ENCODE peak calls at places on chromosomes 13 and 19, in seven cellular contexts. One of them, this sample, is unnamed.

GRCh38 chr13:38656699-38657098 is 30.2 kb upstream of the FREM2 start:
- DNase-seq in breast epithelium: no peak
- DNase-seq in cardiac muscle cell: no peak
- DNase-seq in mesendoderm: peak; percentile 43
- DNase-seq in hepatocyte: no peak
- DNase-seq in left lung: no peak
- DNase-seq in left ventricle myocardium inferior: no peak
- DNase-seq in this sample: no peak

GRCh38 chr19:41932259-41933130 is 4.2 kb upstream of the ERFL start:
- DNase-seq in left lung: no peak
- DNase-seq in mesendoderm: no peak
- DNase-seq in hepatocyte: no peak
- DNase-seq in cardiac muscle cell: no peak
- DNase-seq in left ventricle myocardium inferior: no peak
- DNase-seq in breast epithelium: no peak
- DNase-seq in this sample: peak; percentile 63

GRCh38 chr13:28327761-28328607 is 166.9 kb downstream of the FLT1 start:
- DNase-seq in cardiac muscle cell: no peak
- DNase-seq in breast epithelium: no peak
- DNase-seq in left lung: no peak
- DNase-seq in mesendoderm: peak; percentile 19
- DNase-seq in hepatocyte: no peak
- DNase-seq in left ventricle myocardium inferior: no peak
- DNase-seq in this sample: no peak

GRCh38 chr13:112213467-112214245 is 146.7 kb downstream of the SOX1 start:
- DNase-seq in left ventricle myocardium inferior: no peak
- DNase-seq in left lung: no peak
- DNase-seq in breast epithelium: peak; percentile 42
- DNase-seq in hepatocyte: peak; percentile 20
- DNase-seq in mesendoderm: no peak
- DNase-seq in cardiac muscle cell: no peak
- DNase-seq in this sample: no peak

GRCh38 chr13:42497798-42498197 is 76.2 kb upstream of the TNFSF11 start:
- DNase-seq in breast epithelium: no peak
- DNase-seq in mesendoderm: no peak
- DNase-seq in cardiac muscle cell: no peak
- DNase-seq in left ventricle myocardium inferior: no peak
- DNase-seq in hepatocyte: peak; percentile 13
- DNase-seq in left lung: no peak
- DNase-seq in this sample: no peak

GRCh38 chr19:16263115-16263839 is 61.3 kb upstream of the KLF2 start:
- DNase-seq in breast epithelium: no peak
- DNase-seq in cardiac muscle cell: no peak
- DNase-seq in left lung: peak; percentile 54
- DNase-seq in mesendoderm: no peak
- DNase-seq in left ventricle myocardium inferior: no peak
- DNase-seq in hepatocyte: no peak
- DNase-seq in this sample: no peak

GRCh38 chr19:50255115-50255514 is 51.7 kb downstream of the MYH14 start:
- DNase-seq in mesendoderm: no peak
- DNase-seq in breast epithelium: no peak
- DNase-seq in left ventricle myocardium inferior: no peak
- DNase-seq in cardiac muscle cell: no peak
- DNase-seq in hepatocyte: no peak
- DNase-seq in left lung: peak; percentile 34
- DNase-seq in this sample: peak; percentile 62

GRCh38 chr13:33612641-33613638 is 205.0 kb upstream of the RFC3 start:
- DNase-seq in hepatocyte: no peak
- DNase-seq in mesendoderm: no peak
- DNase-seq in breast epithelium: no peak
- DNase-seq in left lung: no peak
- DNase-seq in left ventricle myocardium inferior: no peak
- DNase-seq in cardiac muscle cell: no peak
- DNase-seq in this sample: no peak

GRCh38 chr13:75825161-75825560 is 189.0 kb downstream of the LMO7 start:
- DNase-seq in left lung: no peak
- DNase-seq in cardiac muscle cell: no peak
- DNase-seq in left ventricle myocardium inferior: no peak
- DNase-seq in mesendoderm: no peak
- DNase-seq in breast epithelium: no peak
- DNase-seq in hepatocyte: no peak
- DNase-seq in this sample: no peak

GRCh38 chr19:11090264-11091032 is 1.2 kb downstream of the LDLR start:
- DNase-seq in cardiac muscle cell: peak; percentile 99
- DNase-seq in left lung: peak; percentile 99
- DNase-seq in mesendoderm: peak; percentile 99
- DNase-seq in breast epithelium: peak; percentile 99
- DNase-seq in hepatocyte: peak; percentile 98
- DNase-seq in left ventricle myocardium inferior: peak; percentile 99
- DNase-seq in this sample: peak; percentile 99

GRCh38 chr19:11091343-11092153 is 2.3 kb downstream of the LDLR start:
- DNase-seq in cardiac muscle cell: no peak
- DNase-seq in hepatocyte: peak; percentile 79
- DNase-seq in breast epithelium: peak; percentile 95
- DNase-seq in mesendoderm: peak; percentile 97
- DNase-seq in left ventricle myocardium inferior: no peak
- DNase-seq in left lung: no peak
- DNase-seq in this sample: peak; percentile 75

GRCh38 chr19:11089254-11090013 is at the start of gene LDLR:
- DNase-seq in left ventricle myocardium inferior: peak; percentile 76
- DNase-seq in left lung: peak; percentile 90
- DNase-seq in mesendoderm: peak; percentile 99
- DNase-seq in hepatocyte: peak; percentile 96
- DNase-seq in breast epithelium: peak; percentile 90
- DNase-seq in cardiac muscle cell: peak; percentile 94
- DNase-seq in this sample: peak; percentile 96

GRCh38 chr19:11087870-11088507 is 1.3 kb upstream of the LDLR start:
- DNase-seq in cardiac muscle cell: no peak
- DNase-seq in left ventricle myocardium inferior: no peak
- DNase-seq in hepatocyte: no peak
- DNase-seq in left lung: no peak
- DNase-seq in mesendoderm: no peak
- DNase-seq in breast epithelium: no peak
- DNase-seq in this sample: no peak

GRCh38 chr19:11088508-11089253 is 582 bp upstream of the LDLR start:
- DNase-seq in mesendoderm: no peak
- DNase-seq in hepatocyte: peak; percentile 26
- DNase-seq in left ventricle myocardium inferior: no peak
- DNase-seq in breast epithelium: no peak
- DNase-seq in cardiac muscle cell: peak; percentile 14
- DNase-seq in left lung: no peak
- DNase-seq in this sample: no peak
- H3K4me1 ChIP-seq in mesendoderm: peaks cover 7% of the 10 kb centered on the region
- H3K4me1 ChIP-seq in hepatocyte: peaks cover 27% of the 10 kb centered on the region
- H3K4me1 ChIP-seq in left ventricle myocardium inferior: peaks cover 74% of the 10 kb centered on the region
- H3K4me1 ChIP-seq in breast epithelium: peaks cover 13% of the 10 kb centered on the region
- H3K4me1 ChIP-seq in cardiac muscle cell: peaks cover 26% of the 10 kb centered on the region
- H3K4me1 ChIP-seq in left lung: peaks cover 64% of the 10 kb centered on the region
- H3K4me1 ChIP-seq in this sample: peaks cover 11% of the 10 kb centered on the region

GRCh38 chr19:625257-625656 is 8.1 kb downstream of the POLRMT start:
- DNase-seq in left lung: no peak
- DNase-seq in hepatocyte: no peak
- DNase-seq in left ventricle myocardium inferior: no peak
- DNase-seq in mesendoderm: no peak
- DNase-seq in cardiac muscle cell: no peak
- DNase-seq in breast epithelium: no peak
- DNase-seq in this sample: no peak
- H3K27ac ChIP-seq in left lung: no peak overlapping the region
- H3K27ac ChIP-seq in hepatocyte: no peak overlapping the region
- H3K27ac ChIP-seq in left ventricle myocardium inferior: no peak overlapping the region
- H3K27ac ChIP-seq in mesendoderm: no peak overlapping the region
- H3K27ac ChIP-seq in cardiac muscle cell: no peak overlapping the region
- H3K27ac ChIP-seq in breast epithelium: no peak overlapping the region
- H3K27ac ChIP-seq in this sample: no peak overlapping the region

DNA sequence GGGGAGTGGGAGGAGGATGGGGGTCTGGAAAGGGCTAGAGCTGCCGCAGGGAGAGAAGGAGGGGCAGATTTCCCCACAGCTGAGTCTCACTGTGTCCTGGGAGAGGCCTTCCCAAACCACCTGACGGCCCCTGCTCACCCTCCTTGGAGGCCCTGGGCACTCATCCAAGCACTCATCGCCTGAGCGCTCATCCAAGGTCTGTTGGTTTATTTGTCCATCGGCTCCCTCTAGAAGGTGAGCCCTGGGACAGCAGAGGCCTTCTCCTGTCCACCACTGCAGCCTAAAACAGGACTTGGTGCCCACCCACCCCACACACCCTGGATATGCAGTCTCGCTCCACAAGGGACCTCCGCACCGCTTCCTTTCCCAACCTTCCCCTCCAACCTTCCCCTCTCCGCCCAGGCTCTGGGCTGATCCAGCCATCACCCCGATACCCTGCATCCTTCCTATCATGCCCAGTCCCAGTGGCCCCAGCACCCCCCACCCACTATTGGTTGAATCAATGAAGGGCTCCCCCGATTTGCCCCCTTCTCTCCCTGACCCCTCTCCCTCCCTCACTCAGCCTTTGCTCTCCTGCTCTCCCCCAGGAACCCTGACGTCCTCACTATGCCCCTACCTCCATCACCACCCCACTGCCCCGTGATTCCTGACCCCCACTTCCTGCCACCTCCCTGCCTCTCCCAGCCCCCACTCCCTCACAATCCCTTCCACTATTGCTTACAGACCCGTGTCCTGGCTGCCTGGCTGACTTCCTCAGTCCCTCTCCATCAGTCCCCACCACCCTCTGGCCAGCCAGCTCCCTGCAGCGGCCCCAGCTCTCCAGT is 1.6 kb downstream of the UBXN6 start:
- DNase-seq in left lung: no peak
- DNase-seq in breast epithelium: no peak
- DNase-seq in cardiac muscle cell: peak; percentile 43
- DNase-seq in hepatocyte: peak; percentile 79
- DNase-seq in left ventricle myocardium inferior: peak; percentile 78
- DNase-seq in mesendoderm: peak; percentile 30
- DNase-seq in this sample: peak; percentile 56
- H3K4me3 ChIP-seq in left lung: peak overlapping the region; percentile 62
- H3K4me3 ChIP-seq in breast epithelium: peak overlapping the region; percentile 76
- H3K4me3 ChIP-seq in cardiac muscle cell: peak overlapping the region; percentile 100
- H3K4me3 ChIP-seq in hepatocyte: peak overlapping the region; percentile 89
- H3K4me3 ChIP-seq in left ventricle myocardium inferior: peak overlapping the region; percentile 80
- H3K4me3 ChIP-seq in mesendoderm: no peak overlapping the region
- H3K4me3 ChIP-seq in this sample: peak overlapping the region; percentile 97

GRCh38 chr19:13055213-13056051 is 47.2 kb downstream of the LYL1 start:
- DNase-seq in cardiac muscle cell: no peak
- DNase-seq in breast epithelium: peak; percentile 78
- DNase-seq in left ventricle myocardium inferior: peak; percentile 84
- DNase-seq in mesendoderm: peak; percentile 76
- DNase-seq in hepatocyte: peak; percentile 89
- DNase-seq in left lung: peak; percentile 89
- DNase-seq in this sample: peak; percentile 80
- H3K4me1 ChIP-seq in cardiac muscle cell: peaks cover 33% of the 10 kb centered on the region
- H3K4me1 ChIP-seq in breast epithelium: peaks cover 81% of the 10 kb centered on the region
- H3K4me1 ChIP-seq in left ventricle myocardium inferior: peaks cover 100% of the 10 kb centered on the region
- H3K4me1 ChIP-seq in mesendoderm: peaks cover 3% of the 10 kb centered on the region
- H3K4me1 ChIP-seq in hepatocyte: peaks cover 93% of the 10 kb centered on the region
- H3K4me1 ChIP-seq in left lung: peaks cover 95% of the 10 kb centered on the region
- H3K4me1 ChIP-seq in this sample: peaks cover 32% of the 10 kb centered on the region

DNA sequence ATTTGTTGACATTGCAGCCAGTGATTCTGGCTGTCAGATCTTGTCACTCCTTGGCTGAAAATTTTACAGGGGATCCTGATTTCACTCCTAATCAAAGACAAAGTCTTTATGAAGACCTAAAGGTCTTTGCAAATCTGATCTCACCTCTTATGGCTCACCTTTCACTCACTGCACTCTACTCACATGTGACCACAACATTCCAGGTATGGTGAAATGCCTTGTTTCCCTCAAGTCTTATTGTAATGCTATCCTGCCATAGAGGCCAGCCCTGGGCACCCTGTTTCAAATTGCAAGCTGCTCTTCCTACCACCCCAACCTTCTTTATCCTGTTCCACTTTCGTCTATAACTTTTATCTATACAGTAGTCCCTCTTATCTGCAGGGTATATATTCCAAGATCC is 200.1 kb downstream of the NDFIP2 start:
- DNase-seq in mesendoderm: peak; percentile 34
- DNase-seq in left ventricle myocardium inferior: no peak
- DNase-seq in hepatocyte: no peak
- DNase-seq in breast epithelium: no peak
- DNase-seq in cardiac muscle cell: no peak
- DNase-seq in left lung: no peak
- DNase-seq in this sample: no peak
- H3K27ac ChIP-seq in mesendoderm: no peak overlapping the region
- H3K27ac ChIP-seq in left ventricle myocardium inferior: no peak overlapping the region
- H3K27ac ChIP-seq in hepatocyte: no peak overlapping the region
- H3K27ac ChIP-seq in breast epithelium: no peak overlapping the region
- H3K27ac ChIP-seq in cardiac muscle cell: no peak overlapping the region
- H3K27ac ChIP-seq in left lung: no peak overlapping the region
- H3K27ac ChIP-seq in this sample: no peak overlapping the region

DNA sequence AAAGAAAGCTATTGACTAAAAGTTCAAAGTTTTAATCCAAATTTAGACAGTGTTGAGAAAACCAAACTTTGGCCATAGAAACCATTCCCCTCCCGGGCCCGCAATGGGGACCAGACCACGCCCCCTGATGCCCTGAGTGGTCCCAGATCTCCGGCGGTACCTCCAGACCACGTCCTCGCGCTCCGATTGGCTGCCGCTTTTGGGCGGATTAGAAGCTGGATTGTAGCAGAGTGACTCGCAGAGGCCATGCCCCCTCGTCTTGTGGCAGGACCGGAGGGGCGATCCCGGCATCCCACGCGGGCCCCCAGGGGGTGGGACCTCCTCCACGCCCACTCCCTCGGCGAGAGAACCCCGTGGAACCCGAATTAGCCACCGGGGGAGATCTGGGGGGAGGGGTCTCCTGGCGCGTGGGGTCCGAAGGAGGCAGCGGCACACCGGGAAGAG is 812 bp upstream of the HSD17B14 start:
- DNase-seq in hepatocyte: peak; percentile 92
- DNase-seq in cardiac muscle cell: peak; percentile 96
- DNase-seq in left lung: peak; percentile 91
- DNase-seq in breast epithelium: peak; percentile 86
- DNase-seq in mesendoderm: peak; percentile 98
- DNase-seq in left ventricle myocardium inferior: peak; percentile 81
- DNase-seq in this sample: peak; percentile 99
- H3K4me3 ChIP-seq in hepatocyte: peak overlapping the region; percentile 25
- H3K4me3 ChIP-seq in cardiac muscle cell: peak overlapping the region; percentile 37
- H3K4me3 ChIP-seq in left lung: peak overlapping the region; percentile 47
- H3K4me3 ChIP-seq in breast epithelium: peak overlapping the region; percentile 41
- H3K4me3 ChIP-seq in mesendoderm: peak overlapping the region; percentile 54
- H3K4me3 ChIP-seq in left ventricle myocardium inferior: peak overlapping the region; percentile 58
- H3K4me3 ChIP-seq in this sample: peak overlapping the region; percentile 93

GRCh38 chr19:46862974-46863632 is 2.3 kb downstream of the ARHGAP35 start:
- DNase-seq in hepatocyte: no peak
- DNase-seq in left lung: no peak
- DNase-seq in left ventricle myocardium inferior: no peak
- DNase-seq in mesendoderm: peak; percentile 61
- DNase-seq in cardiac muscle cell: peak; percentile 8
- DNase-seq in breast epithelium: no peak
- DNase-seq in this sample: no peak
- H3K4me1 ChIP-seq in hepatocyte: peaks cover 48% of the 10 kb centered on the region
- H3K4me1 ChIP-seq in left lung: peaks cover 69% of the 10 kb centered on the region
- H3K4me1 ChIP-seq in left ventricle myocardium inferior: peaks cover 85% of the 10 kb centered on the region
- H3K4me1 ChIP-seq in mesendoderm: peaks cover 19% of the 10 kb centered on the region
- H3K4me1 ChIP-seq in cardiac muscle cell: peaks cover 31% of the 10 kb centered on the region
- H3K4me1 ChIP-seq in breast epithelium: peaks cover 19% of the 10 kb centered on the region
- H3K4me1 ChIP-seq in this sample: peaks cover 12% of the 10 kb centered on the region

GRCh38 chr19:57888107-57888493 is 737 bp downstream of the ZNF814 start:
- DNase-seq in left ventricle myocardium inferior: no peak
- DNase-seq in cardiac muscle cell: peak; percentile 9
- DNase-seq in left lung: no peak
- DNase-seq in hepatocyte: no peak
- DNase-seq in mesendoderm: no peak
- DNase-seq in breast epithelium: no peak
- DNase-seq in this sample: no peak
- H3K27ac ChIP-seq in left ventricle myocardium inferior: peak overlapping the region; percentile 85
- H3K27ac ChIP-seq in cardiac muscle cell: peak overlapping the region; percentile 91
- H3K27ac ChIP-seq in left lung: peak overlapping the region; percentile 73
- H3K27ac ChIP-seq in hepatocyte: peak overlapping the region; percentile 80
- H3K27ac ChIP-seq in mesendoderm: no peak overlapping the region
- H3K27ac ChIP-seq in breast epithelium: peak overlapping the region; percentile 64
- H3K27ac ChIP-seq in this sample: peak overlapping the region; percentile 88